ENCODE peak calls at places on chromosomes 7 and 10, in six cellular contexts. X is GM23248, N is neural progenitor cell, U is hepatocyte, F is SK-N-SH, B is HCT116. L is an unnamed sample.

GRCh38 chr7:24668922-24669635 is 88.2 kb downstream of the GSDME start:
- DNase-seq in B (no peak), F (no peak), U (peak; percentile 53), N (no peak), X (peak; percentile 30), L (no peak)

GRCh38 chr10:11359849-11360248 is 251.6 kb downstream of the USP6NL start:
- DNase-seq in X (no peak), B (no peak), F (no peak), N (no peak), U (no peak), L (no peak)

GRCh38 chr7:116984917-116985316 is 31.6 kb downstream of the ST7 start:
- DNase-seq in F (peak; percentile 52), B (no peak), X (peak; percentile 52), U (peak; percentile 11), N (peak; percentile 35), L (peak; percentile 40)

GRCh38 chr10:110530131-110530831 is 32.6 kb downstream of the DUSP5 start:
- DNase-seq in X (peak; percentile 92), F (peak; percentile 67), U (peak; percentile 70), B (peak; percentile 73), N (peak; percentile 73), L (no peak)

GRCh38 chr7:90383879-90384278 is 19.4 kb upstream of the CLDN12 start:
- DNase-seq in X (peak; percentile 68), U (no peak), F (no peak), N (no peak), B (no peak), L (no peak)

GRCh38 chr7:139103057-139103820 is 6.3 kb downstream of the ZC3HAV1 start:
- DNase-seq in B (no peak), U (no peak), F (no peak), X (no peak), N (no peak), L (no peak)

GRCh38 chr10:61628875-61629513 is 33.7 kb upstream of the CABCOCO1 start:
- DNase-seq in U (peak; percentile 55), F (no peak), X (peak; percentile 94), N (no peak), B (no peak), L (no peak)

GRCh38 chr7:155975490-155975889 is 163.2 kb upstream of the SHH start:
- DNase-seq in B (no peak), F (no peak), X (no peak), N (no peak), U (no peak), L (no peak)

GRCh38 chr7:104980440-104980839 is 33.6 kb upstream of the KMT2E start:
- DNase-seq in N (no peak), F (no peak), X (peak; percentile 67), U (no peak), B (no peak), L (no peak)

GRCh38 chr10:14507156-14507555 is 176.4 kb upstream of the FRMD4A start:
- DNase-seq in U (no peak), B (no peak), X (no peak), N (no peak), F (no peak), L (no peak)

GRCh38 chr10:61992683-61993629 is 91.5 kb downstream of the ARID5B start:
- DNase-seq in U (peak; percentile 58), F (peak; percentile 23), X (peak; percentile 93), N (no peak), B (no peak), L (peak; percentile 67)

GRCh38 chr7:148847815-148848726 is 36.0 kb downstream of the EZH2 start:
- DNase-seq in N (no peak), U (no peak), X (no peak), B (no peak), F (peak; percentile 31), L (no peak)

GRCh38 chr7:101905203-101905865 is 87.9 kb downstream of the CUX1 start:
- DNase-seq in F (no peak), N (no peak), B (no peak), X (no peak), U (no peak), L (no peak)

GRCh38 chr10:121392657-121393056 is 205.6 kb downstream of the FGFR2 start:
- DNase-seq in U (no peak), B (no peak), X (no peak), N (no peak), F (no peak), L (no peak)

GRCh38 chr10:68261132-68261856 is 29.4 kb upstream of the ATOH7 start:
- DNase-seq in X (no peak), U (no peak), F (no peak), N (no peak), B (no peak), L (no peak)

GRCh38 chr10:73589538-73590126 is 1.5 kb downstream of the USP54 start:
- DNase-seq in X (peak; percentile 14), N (no peak), B (no peak), F (no peak), U (peak; percentile 49), L (no peak)

GRCh38 chr7:117190746-117191435 is 132.0 kb downstream of the WNT2 start:
- DNase-seq in F (no peak), X (no peak), N (no peak), B (no peak), U (no peak), L (no peak)

GRCh38 chr10:101778781-101779543 is 3.0 kb upstream of the FGF8 start:
- DNase-seq in B (no peak), U (peak; percentile 72), F (peak; percentile 34), X (peak; percentile 60), N (peak; percentile 91), L (peak; percentile 62)

GRCh38 chr10:101779544-101780186 is 3.6 kb downstream of the NPM3 start:
- DNase-seq in F (peak; percentile 51), U (peak; percentile 90), N (peak; percentile 91), X (peak; percentile 81), B (peak; percentile 36), L (peak; percentile 77)

GRCh38 chr10:101778151-101778780 is 2.4 kb upstream of the FGF8 start:
- DNase-seq in F (peak; percentile 23), N (no peak), U (no peak), X (no peak), B (no peak), L (no peak)

GRCh38 chr10:101777085-101777856 is 1.4 kb upstream of the FGF8 start:
- DNase-seq in X (no peak), U (no peak), N (no peak), F (peak; percentile 27), B (no peak), L (no peak)

DNA sequence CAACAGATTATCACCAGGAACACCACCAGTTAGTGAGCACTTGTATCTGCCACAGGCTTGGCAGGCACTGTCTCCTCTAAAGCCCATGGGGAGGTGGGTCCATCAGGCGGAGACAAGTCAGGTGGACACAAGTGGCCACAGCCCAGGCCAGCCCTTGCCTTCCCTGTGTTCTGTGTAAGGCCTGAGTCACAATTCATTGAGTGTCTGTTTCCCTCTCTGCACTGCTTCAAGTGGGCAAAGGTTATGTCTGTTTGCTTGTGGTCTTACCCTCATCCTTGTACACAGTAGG is 1.9 kb upstream of the FGF8 start:
- DNase-seq in B (no peak), X (no peak), F (peak; percentile 21), U (no peak), N (no peak), L (no peak)
- TF ChIP-seq EZH2phosphoT487 in B (no peak), X (no peak), F (no peak), U (no peak), N (no peak), L (no peak)

GRCh38 chr7:27146491-27147210 is 923 bp downstream of the HOXA6 start:
- DNase-seq in X (no peak), N (no peak), F (peak; percentile 29), B (no peak), U (no peak), L (no peak)
- H4K20me1 ChIP-seq in X (no peaks in the 10 kb centered on the region), N (peaks cover 76% of the 10 kb centered on the region), F (no peaks in the 10 kb centered on the region), B (no peaks in the 10 kb centered on the region), U (no peaks in the 10 kb centered on the region), L (no peaks in the 10 kb centered on the region)

GRCh38 chr7:28787116-28787515 is 171.0 kb downstream of the TRIL start:
- DNase-seq in N (no peak), F (no peak), U (no peak), X (no peak), B (no peak), L (peak; percentile 31)
- TF ChIP-seq EZH2phosphoT487 in N (no peak), F (no peak), U (no peak), X (no peak), B (no peak), L (no peak)

DNA sequence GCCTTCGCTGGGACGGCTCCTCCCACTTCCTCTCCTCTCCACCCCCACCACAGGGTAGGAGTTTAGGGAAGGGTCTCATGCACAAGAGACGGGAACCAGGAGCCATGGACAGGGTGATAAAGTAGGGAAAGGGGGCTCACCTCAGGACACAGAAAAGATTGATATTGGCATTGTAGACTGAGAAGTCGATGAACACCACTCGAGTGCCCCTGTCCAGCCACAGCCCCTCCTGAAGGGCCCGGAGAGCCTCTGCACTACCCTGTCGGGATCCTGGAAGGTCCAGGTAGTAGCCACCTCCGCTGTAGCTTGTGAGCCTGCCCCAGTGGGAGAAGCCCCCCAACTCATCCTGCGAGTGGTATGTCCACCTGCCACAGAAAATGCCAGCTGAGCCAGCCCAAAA is 10.8 kb upstream of the BLOC1S2 start:
- DNase-seq in N (no peak), B (no peak), F (no peak), U (no peak), X (no peak), L (no peak)
- H4K20me1 ChIP-seq in N (no peaks in the 10 kb centered on the region), B (no peaks in the 10 kb centered on the region), F (no peaks in the 10 kb centered on the region), U (no peaks in the 10 kb centered on the region), X (no peaks in the 10 kb centered on the region), L (no peaks in the 10 kb centered on the region)

DNA sequence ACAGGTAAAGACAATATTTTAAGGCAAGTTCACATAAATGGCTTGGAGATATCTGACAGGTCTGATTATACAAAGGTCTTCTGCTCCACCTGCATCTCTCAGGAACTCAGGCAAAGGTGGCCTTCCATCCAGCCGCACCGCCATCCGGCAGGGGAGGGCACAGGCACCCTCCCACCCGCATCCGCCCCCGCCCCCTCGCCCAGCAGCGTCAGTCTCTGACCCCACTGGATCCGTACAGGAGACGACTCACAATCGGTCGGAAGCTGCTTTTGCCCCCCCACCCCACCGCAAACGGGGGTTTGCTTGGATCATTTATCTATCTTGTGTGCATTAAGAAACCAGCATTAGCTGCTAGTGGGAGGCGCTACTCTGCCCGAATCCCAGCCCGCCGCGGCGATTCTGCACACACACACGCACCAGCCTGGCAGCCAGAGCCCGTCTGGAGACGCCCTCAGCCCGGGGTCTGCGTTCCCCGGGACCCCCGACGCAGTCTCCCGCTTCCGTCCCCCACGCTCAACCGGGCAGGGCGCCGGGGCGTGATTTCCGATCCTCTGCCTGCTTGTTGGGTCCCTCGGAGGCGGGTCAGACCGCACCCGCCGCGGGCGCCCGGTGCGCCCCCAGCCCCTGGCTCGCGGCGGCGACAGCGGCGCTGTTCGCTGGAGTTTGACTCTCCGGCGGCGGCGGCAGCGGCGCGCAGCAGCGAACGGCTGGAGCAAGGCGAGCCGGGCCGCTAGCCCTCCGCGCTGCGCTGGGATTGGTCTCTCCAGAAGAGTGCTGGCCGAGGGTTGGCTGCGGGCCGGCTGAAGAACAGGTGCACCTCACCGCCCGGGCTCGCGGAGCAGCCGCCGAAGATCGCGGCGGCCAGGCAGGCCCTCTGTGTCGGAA is 820 bp upstream of the NRG3 start:
- DNase-seq in B (no peak), U (peak; percentile 85), F (peak; percentile 90), N (peak; percentile 95), X (peak; percentile 13), L (no peak)
- TF ChIP-seq EZH2phosphoT487 in B (no peak), U (no peak), F (no peak), N (no peak), X (no peak), L (no peak)

L was measured in OCI-LY7.